ENCODE peak calls at places on chromosomes 12 and 14, in four cellular contexts. Q is lower leg skin, B is Panc1, D is SW480. O is an unnamed sample.
A peak's percentile ranks its signal among the peaks of the same experiment; 100 is the strongest.

GRCh38 chr12:29168000-29168399 is 18.9 kb downstream of the FAR2 start:
- DNase-seq in Q (no peak), B (no peak), D (no peak), O (no peak)

GRCh38 chr14:68819260-68819691 is 26.4 kb upstream of the ZFP36L1 start:
- DNase-seq in Q (no peak), B (no peak), D (peak; percentile 61), O (no peak)

GRCh38 chr14:97177016-97177415 is 379.8 kb downstream of the VRK1 start:
- DNase-seq in Q (no peak), B (peak; percentile 20), D (peak; percentile 63), O (no peak)

GRCh38 chr12:132078190-132078589 is 65.9 kb downstream of the DDX51 start:
- DNase-seq in Q (no peak), B (no peak), D (no peak), O (no peak)

GRCh38 chr14:103628221-103628683 is 759 bp upstream of the KLC1 start:
- DNase-seq in Q (peak; percentile 70), B (no peak), D (peak; percentile 78), O (no peak)

GRCh38 chr14:73472182-73473114 is 14.1 kb upstream of the NUMB start:
- DNase-seq in Q (no peak), B (no peak), D (peak; percentile 79), O (peak; percentile 47)

GRCh38 chr12:116525418-116526001 is 33.7 kb upstream of the MAP1LC3B2 start:
- DNase-seq in Q (peak; percentile 78), B (no peak), D (peak; percentile 64), O (no peak)

GRCh38 chr14:104998801-104999200 is 13.2 kb downstream of the CLBA1 start:
- DNase-seq in Q (no peak), B (no peak), D (no peak), O (no peak)

GRCh38 chr12:16385779-16386646 is 38.6 kb downstream of the MGST1 start:
- DNase-seq in Q (no peak), B (peak; percentile 18), D (peak; percentile 73), O (no peak)

GRCh38 chr14:55327179-55327578 is 56.0 kb downstream of the FBXO34 start:
- DNase-seq in Q (no peak), B (no peak), D (no peak), O (no peak)

GRCh38 chr14:102931580-102932285 is 9.3 kb downstream of the AMN start:
- DNase-seq in Q (no peak), B (no peak), D (no peak), O (no peak)

GRCh38 chr12:26100966-26101744 is 23.7 kb downstream of the BHLHE41 start:
- DNase-seq in Q (no peak), B (no peak), D (peak; percentile 64), O (peak; percentile 78)

GRCh38 chr12:56716933-56717880 is 7.9 kb downstream of the NACA start:
- DNase-seq in Q (no peak), B (no peak), D (no peak), O (no peak)

GRCh38 chr14:34098045-34098984 is 147.4 kb upstream of the EGLN3 start:
- DNase-seq in Q (peak; percentile 41), B (no peak), D (peak; percentile 18), O (peak; percentile 15)

GRCh38 chr14:80425686-80426085 is 214.4 kb upstream of the DIO2 start:
- DNase-seq in Q (no peak), B (peak; percentile 24), D (peak; percentile 39), O (no peak)

GRCh38 chr14:95470942-95471499 is 45.4 kb downstream of the SYNE3 start:
- DNase-seq in Q (no peak), B (no peak), D (no peak), O (no peak)

GRCh38 chr14:75132374-75133086 is 5.7 kb upstream of the NEK9 start:
- DNase-seq in Q (peak; percentile 79), B (peak; percentile 55), D (peak; percentile 81), O (peak; percentile 25)

GRCh38 chr14:91089958-91090535 is 23.8 kb upstream of the DGLUCY start:
- DNase-seq in Q (no peak), B (no peak), D (no peak), O (no peak)

GRCh38 chr14:95257521-95257920 is 62.2 kb downstream of the CLMN start:
- DNase-seq in Q (no peak), B (no peak), D (no peak), O (no peak)

GRCh38 chr12:96473394-96474093 is 15.8 kb upstream of the CFAP54 start:
- DNase-seq in Q (no peak), B (no peak), D (no peak), O (no peak)

GRCh38 chr12:6788972-6789905 is at the start of gene CD4:
- DNase-seq in Q (peak; percentile 70), B (no peak), D (no peak), O (no peak)

GRCh38 chr12:49012739-49013138 is 5.8 kb downstream of the PRKAG1 start:
- DNase-seq in Q (no peak), B (no peak), D (no peak), O (no peak)

GRCh38 chr14:102902523-102903247 is 19.8 kb upstream of the AMN start:
- DNase-seq in Q (no peak), B (no peak), D (no peak), O (no peak)

GRCh38 chr12:116194935-116195431 is 82.5 kb downstream of the MED13L start:
- DNase-seq in Q (no peak), B (no peak), D (no peak), O (no peak)

GRCh38 chr12:104852102-104852501 is 106.0 kb downstream of the SLC41A2 start:
- DNase-seq in Q (no peak), B (no peak), D (no peak), O (no peak)

GRCh38 chr12:70443274-70443673 is 77.2 kb downstream of the KCNMB4 start:
- DNase-seq in Q (no peak), B (no peak), D (no peak), O (no peak)

GRCh38 chr12:113658030-113658655 is 186.5 kb upstream of the LHX5 start:
- DNase-seq in Q (no peak), B (no peak), D (no peak), O (no peak)

GRCh38 chr14:95502381-95502950 is 14.0 kb downstream of the SYNE3 start:
- DNase-seq in Q (no peak), B (no peak), D (no peak), O (no peak)

GRCh38 chr14:75615200-75615599 is 36.8 kb downstream of the FLVCR2 start:
- DNase-seq in Q (peak; percentile 32), B (no peak), D (no peak), O (no peak)

GRCh38 chr14:78974691-78975090 is 804.5 kb downstream of the NRXN3 start:
- DNase-seq in Q (no peak), B (no peak), D (no peak), O (no peak)

GRCh38 chr12:54030889-54031860 is 1.7 kb upstream of the HOXC5 start:
- DNase-seq in Q (no peak), B (no peak), D (no peak), O (no peak)

GRCh38 chr12:54033980-54034783 is 1.3 kb downstream of the HOXC5 start:
- DNase-seq in Q (no peak), B (no peak), D (no peak), O (no peak)

GRCh38 chr14:50778757-50779483 is 52.0 kb downstream of the NIN start:
- DNase-seq in Q (no peak), B (no peak), D (no peak), O (no peak)

GRCh38 chr14:76894308-76894707 is 68.1 kb downstream of the LRRC74A start:
- DNase-seq in Q (no peak), B (no peak), D (no peak), O (no peak)

GRCh38 chr14:91470216-91470615 is 39.9 kb downstream of the PPP4R3A start:
- DNase-seq in Q (no peak), B (no peak), D (no peak), O (no peak)

GRCh38 chr14:52069617-52070431 is 965 bp upstream of the NID2 start:
- DNase-seq in Q (no peak), B (no peak), D (no peak), O (no peak)